ENCODE peak calls at places on chromosomes 11 and 22, in eight cellular contexts. A, U, C, K, J, N, S and Q are unnamed samples.

GRCh38 chr11:67270256-67271211 is 4.3 kb downstream of the GRK2 start:
- DNase-seq in A (no peak), N (no peak), K (no peak), S (no peak), C (no peak), U (peak; percentile 74), J (no peak), Q (peak; percentile 67)

GRCh38 chr22:21642584-21643448 is 714 bp downstream of the SDF2L1 start:
- DNase-seq in U (no peak), J (peak; percentile 72), K (peak; percentile 85), S (peak; percentile 86), A (no peak), C (no peak), N (peak; percentile 44), Q (peak; percentile 75)

GRCh38 chr22:38203090-38203810 is 1.5 kb downstream of the MAFF start:
- DNase-seq in C (no peak), A (peak; percentile 70), J (peak; percentile 59), S (peak; percentile 75), K (peak; percentile 88), N (peak; percentile 53), U (no peak), Q (no peak)

GRCh38 chr22:41910599-41911291 is 4.1 kb downstream of the SHISA8 start:
- DNase-seq in C (no peak), S (peak; percentile 38), N (no peak), J (no peak), U (peak; percentile 49), K (no peak), A (no peak), Q (peak; percentile 21)

GRCh38 chr22:48943567-48944432 is 883.9 kb downstream of the BRD1 start:
- DNase-seq in K (peak; percentile 50), N (no peak), J (no peak), U (no peak), A (peak; percentile 66), S (peak; percentile 80), C (no peak), Q (peak; percentile 76)

GRCh38 chr11:14636119-14636518 is 7.5 kb upstream of the PDE3B start:
- DNase-seq in K (no peak), U (no peak), J (no peak), A (no peak), N (no peak), S (no peak), C (no peak), Q (no peak)

GRCh38 chr11:74754507-74755255 is 6.0 kb downstream of the RNF169 start:
- DNase-seq in S (peak; percentile 32), C (no peak), K (no peak), A (no peak), N (peak; percentile 96), U (no peak), J (no peak), Q (no peak)

GRCh38 chr11:75523189-75523588 is 2.6 kb downstream of the GDPD5 start:
- DNase-seq in K (no peak), U (no peak), N (no peak), J (no peak), S (no peak), A (no peak), C (no peak), Q (no peak)

GRCh38 chr11:66891849-66892660 is 35.2 kb downstream of the LRFN4 start:
- DNase-seq in C (peak; percentile 91), J (peak; percentile 90), U (no peak), K (peak; percentile 9), N (peak; percentile 99), S (peak; percentile 82), A (no peak), Q (no peak)

GRCh38 chr11:17923213-17923612 is 89.6 kb downstream of the SERGEF start:
- DNase-seq in N (no peak), C (no peak), K (peak; percentile 23), U (peak; percentile 29), A (no peak), S (peak; percentile 7), J (no peak), Q (no peak)

GRCh38 chr22:50001388-50002231 is 11.0 kb downstream of the IL17REL start:
- DNase-seq in J (no peak), S (no peak), A (no peak), C (no peak), K (peak; percentile 52), U (no peak), N (no peak), Q (no peak)

GRCh38 chr11:62980133-62980760 is 4.5 kb downstream of the SLC22A6 start:
- DNase-seq in K (no peak), N (peak; percentile 3), U (no peak), C (no peak), J (no peak), S (peak; percentile 48), A (no peak), Q (peak; percentile 29)

GRCh38 chr11:131534611-131535010 is 164.2 kb downstream of the NTM start:
- DNase-seq in J (no peak), S (no peak), A (no peak), N (no peak), U (no peak), K (no peak), C (no peak), Q (no peak)

GRCh38 chr11:133906746-133907145 is 50.0 kb downstream of the IGSF9B start:
- DNase-seq in A (no peak), U (no peak), S (no peak), N (no peak), J (no peak), C (no peak), K (no peak), Q (no peak)

GRCh38 chr22:21445437-21446127 is 21.6 kb upstream of the TMEM191C start:
- DNase-seq in A (peak; percentile 64), C (no peak), J (no peak), U (peak; percentile 3), S (no peak), K (peak; percentile 74), N (no peak), Q (peak; percentile 1)

GRCh38 chr22:35450824-35451541 is 51.0 kb downstream of the MCM5 start:
- DNase-seq in N (no peak), K (no peak), A (no peak), S (no peak), C (no peak), U (no peak), J (no peak), Q (no peak)
- TF ChIP-seq CTCF in N (no peak), K (no peak), A (no peak), S (no peak), C (no peak), U (no peak), J (no peak), Q (no peak)

DNA sequence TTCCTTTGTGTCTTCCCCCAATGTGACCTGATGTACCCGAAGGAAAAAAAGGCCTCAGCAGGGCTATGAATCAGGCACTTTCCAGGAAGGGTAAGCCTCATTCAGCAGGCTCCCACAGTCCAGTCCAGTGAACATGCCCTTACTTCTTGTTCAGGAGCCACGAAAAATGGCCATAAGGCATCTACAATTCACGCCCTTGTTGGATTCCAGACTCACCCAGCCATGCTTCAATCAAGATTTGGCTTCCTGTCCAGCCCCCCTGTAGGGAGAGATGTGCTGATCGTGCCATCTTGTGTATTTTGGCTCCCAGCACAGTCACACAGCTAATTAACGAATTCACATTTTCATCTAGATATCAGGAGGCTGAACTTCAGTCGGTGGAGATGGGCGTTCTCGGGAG is 9.9 kb upstream of the KCNJ5 start:
- DNase-seq in S (no peak), N (no peak), U (no peak), J (no peak), C (no peak), K (no peak), A (no peak), Q (no peak)
- TF ChIP-seq CTCF in S (no peak), N (no peak), U (no peak), J (no peak), C (no peak), K (no peak), A (no peak), Q (no peak)

DNA sequence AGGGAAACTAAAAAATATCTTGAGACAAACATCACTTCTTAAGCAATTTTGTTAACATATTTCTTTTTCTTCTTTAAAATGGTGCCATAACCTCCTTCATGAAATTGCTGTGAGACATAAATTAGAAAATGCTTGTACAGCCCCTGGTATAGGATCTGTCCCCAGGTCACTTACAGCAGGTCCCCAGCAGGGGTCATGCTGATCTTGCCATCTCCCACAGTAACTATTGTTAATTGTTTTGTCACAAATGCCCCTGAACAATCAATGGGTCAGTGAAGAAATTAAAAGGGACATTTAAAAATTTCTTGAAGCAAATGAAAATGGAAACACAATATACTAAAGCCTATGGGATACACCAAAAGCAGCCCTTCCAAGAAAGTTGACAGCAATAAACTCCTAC is 99.8 kb upstream of the OR4B1 start:
- DNase-seq in U (no peak), S (no peak), A (no peak), K (no peak), J (no peak), N (no peak), C (no peak), Q (peak; percentile 42)
- TF ChIP-seq CTCF in U (no peak), S (peak; percentile 26), A (peak; percentile 67), K (no peak), J (no peak), N (peak; percentile 15), C (peak; percentile 55), Q (peak; percentile 72)

DNA sequence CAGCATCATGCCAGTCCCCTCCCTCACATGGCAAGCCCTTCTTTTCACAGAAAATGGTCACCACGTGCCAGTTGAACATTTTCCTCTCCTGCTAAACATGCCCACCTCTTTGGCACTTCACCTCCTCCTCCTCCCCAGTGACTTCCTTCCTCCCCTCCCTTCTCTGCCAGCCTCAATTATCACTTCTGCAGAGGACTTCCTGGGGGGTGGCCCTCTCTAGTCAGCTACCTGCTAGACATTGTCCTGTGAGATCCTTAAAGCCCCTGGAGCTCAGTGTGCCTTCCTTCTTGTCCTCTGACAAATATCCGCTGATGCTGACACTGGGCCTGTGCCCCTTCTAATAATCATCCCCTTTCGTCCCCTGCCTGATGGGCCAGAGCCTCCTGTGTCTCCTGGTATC is 43.3 kb upstream of the E2F8 start:
- DNase-seq in U (no peak), J (no peak), A (no peak), K (no peak), C (no peak), N (no peak), S (no peak), Q (no peak)
- TF ChIP-seq CTCF in U (no peak), J (no peak), A (no peak), K (no peak), C (no peak), N (no peak), S (no peak), Q (no peak)

DNA sequence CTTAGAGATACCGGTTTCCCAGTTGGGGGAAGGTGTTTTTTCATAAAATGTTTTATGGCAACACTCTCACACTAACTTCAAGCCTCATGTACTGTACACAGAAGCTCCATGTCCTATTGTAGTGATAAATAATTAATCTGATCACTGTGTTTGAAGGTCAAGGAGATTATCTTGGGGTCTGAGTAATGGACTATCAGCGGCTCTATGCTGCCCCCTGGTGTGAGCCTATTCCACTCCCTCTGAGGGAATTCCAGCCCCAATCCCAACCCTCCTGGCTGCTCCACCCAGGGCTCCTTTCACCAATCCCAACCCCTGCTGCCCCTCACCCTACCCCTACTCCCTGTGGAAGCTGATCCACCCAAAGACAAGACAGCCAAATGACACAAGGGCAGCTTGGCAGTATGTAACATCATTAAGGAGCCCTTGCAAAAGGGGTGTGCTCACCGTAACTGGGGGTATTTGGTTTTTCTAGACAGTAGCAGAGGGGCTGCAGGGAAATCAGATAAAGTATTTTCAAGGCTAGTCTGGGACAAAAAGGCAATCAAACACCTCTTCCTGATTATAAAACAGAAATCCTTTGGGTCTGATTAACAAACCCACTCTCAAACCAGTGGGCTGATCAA is 22.3 kb downstream of the HPS4 start:
- DNase-seq in N (peak; percentile 28), S (peak; percentile 78), J (peak; percentile 63), C (no peak), A (no peak), U (peak; percentile 49), K (no peak), Q (peak; percentile 77)
- TF ChIP-seq CTCF in N (peak; percentile 79), S (peak; percentile 77), J (peak; percentile 67), C (peak; percentile 85), A (peak; percentile 88), U (peak; percentile 42), K (peak; percentile 55), Q (peak; percentile 69)

GRCh38 chr22:29702025-29702930 is 17.5 kb upstream of the CABP7 start:
- DNase-seq in S (no peak), C (no peak), U (no peak), N (peak; percentile 11), A (no peak), J (no peak), K (peak; percentile 66), Q (no peak)
- TF ChIP-seq CTCF in S (no peak), C (no peak), U (no peak), N (peak; percentile 14), A (no peak), J (no peak), K (no peak), Q (no peak)